ENCODE peak calls at places on chromosome 5, in seven cellular contexts. P is stimulated activated CD4-positive, alpha-beta T cell treated with anti-CD3 and anti-CD28 coated beads, Interleukin-1b, Interleukin-23, amount 100 ng/mL, for 24 hours; J is HuH-7; G is Kasumi-1; F is neuronal stem cell; W is SW480; U is GM12891. I is an unnamed sample.

GRCh38 chr5:91288117-91288516 is 95.0 kb downstream of the ARRDC3 start:
- DNase-seq in P (no peak), J (no peak), G (no peak), F (no peak), W (no peak), U (no peak), I (no peak)

GRCh38 chr5:150589791-150590601 is 50.5 kb upstream of the SYNPO start:
- DNase-seq in P (no peak), J (peak; percentile 79), G (no peak), F (no peak), W (peak; percentile 43), U (no peak), I (no peak)

GRCh38 chr5:138655530-138656245 is 80.5 kb upstream of the HSPA9 start:
- DNase-seq in P (no peak), J (no peak), G (no peak), F (no peak), W (peak; percentile 78), U (no peak), I (no peak)

GRCh38 chr5:53985796-53986195 is 324.6 kb downstream of the ARL15 start:
- DNase-seq in P (no peak), J (no peak), G (no peak), F (no peak), W (no peak), U (no peak), I (no peak)

GRCh38 chr5:59816901-59817300 is 76.6 kb downstream of the PDE4D start:
- DNase-seq in P (no peak), J (no peak), G (no peak), F (no peak), W (no peak), U (no peak), I (no peak)

GRCh38 chr5:112529525-112529924 is 110.4 kb upstream of the EPB41L4A start:
- DNase-seq in P (no peak), J (peak; percentile 12), G (peak; percentile 1), F (no peak), W (peak; percentile 43), U (no peak), I (peak; percentile 12)

GRCh38 chr5:172452398-172453205 is 1.7 kb downstream of the SH3PXD2B start:
- DNase-seq in P (no peak), J (no peak), G (no peak), F (no peak), W (no peak), U (no peak), I (no peak)

GRCh38 chr5:126594077-126594476 is 942 bp downstream of the ALDH7A1 start:
- DNase-seq in P (no peak), J (no peak), G (no peak), F (no peak), W (peak; percentile 24), U (no peak), I (no peak)

GRCh38 chr5:175698401-175699115 is 40.7 kb downstream of the HRH2 start:
- DNase-seq in P (no peak), J (no peak), G (no peak), F (no peak), W (peak; percentile 13), U (no peak), I (no peak)